ENCODE peak calls at places on chromosome 16, in four cellular contexts. H is K562, R is IMR-90, I is GM12878. A is an unnamed sample.

GRCh38 chr16:8575399-8575798 is 14.9 kb downstream of the TMEM114 start:
- DNase-seq in H (no peak), R (no peak), I (no peak), A (no peak)

GRCh38 chr16:51313204-51313603 is 162.1 kb upstream of the SALL1 start:
- DNase-seq in H (no peak), R (no peak), I (no peak), A (no peak)

GRCh38 chr16:65044861-65045260 is 77.0 kb downstream of the CDH11 start:
- DNase-seq in H (no peak), R (peak), I (no peak), A (no peak)

GRCh38 chr16:31471241-31471874 is 594 bp upstream of the TGFB1I1 start:
- DNase-seq in H (no peak), R (peak), I (no peak), A (no peak)

GRCh38 chr16:30768583-30769181 is 6.6 kb downstream of the RNF40 start:
- DNase-seq in H (no peak), R (no peak), I (no peak), A (no peak)

GRCh38 chr16:48438414-48438813 is 53.2 kb upstream of the SIAH1 start:
- DNase-seq in H (no peak), R (no peak), I (no peak), A (no peak)

GRCh38 chr16:14303182-14303618 is 232.1 kb downstream of the MRTFB start:
- DNase-seq in H (peak), R (peak), I (no peak), A (no peak)

GRCh38 chr16:14106457-14106856 is 35.3 kb downstream of the MRTFB start:
- DNase-seq in H (no peak), R (peak), I (no peak), A (no peak)

GRCh38 chr16:28163699-28164584 is 47.8 kb downstream of the XPO6 start:
- DNase-seq in H (no peak), R (peak), I (no peak), A (peak)

GRCh38 chr16:14051110-14051729 is 19.9 kb upstream of the MRTFB start:
- DNase-seq in H (no peak), R (no peak), I (no peak), A (no peak)

GRCh38 chr16:87765473-87765775 is 362 bp downstream of the KLHDC4 start:
- DNase-seq in H (peak), R (peak), I (no peak), A (peak)

GRCh38 chr16:66516172-66516807 is 33.6 kb downstream of the TK2 start:
- DNase-seq in H (no peak), R (no peak), I (no peak), A (peak)
- TF ChIP-seq FOS in H (no peak), R (no peak), I (no peak), A (no peak)

DNA sequence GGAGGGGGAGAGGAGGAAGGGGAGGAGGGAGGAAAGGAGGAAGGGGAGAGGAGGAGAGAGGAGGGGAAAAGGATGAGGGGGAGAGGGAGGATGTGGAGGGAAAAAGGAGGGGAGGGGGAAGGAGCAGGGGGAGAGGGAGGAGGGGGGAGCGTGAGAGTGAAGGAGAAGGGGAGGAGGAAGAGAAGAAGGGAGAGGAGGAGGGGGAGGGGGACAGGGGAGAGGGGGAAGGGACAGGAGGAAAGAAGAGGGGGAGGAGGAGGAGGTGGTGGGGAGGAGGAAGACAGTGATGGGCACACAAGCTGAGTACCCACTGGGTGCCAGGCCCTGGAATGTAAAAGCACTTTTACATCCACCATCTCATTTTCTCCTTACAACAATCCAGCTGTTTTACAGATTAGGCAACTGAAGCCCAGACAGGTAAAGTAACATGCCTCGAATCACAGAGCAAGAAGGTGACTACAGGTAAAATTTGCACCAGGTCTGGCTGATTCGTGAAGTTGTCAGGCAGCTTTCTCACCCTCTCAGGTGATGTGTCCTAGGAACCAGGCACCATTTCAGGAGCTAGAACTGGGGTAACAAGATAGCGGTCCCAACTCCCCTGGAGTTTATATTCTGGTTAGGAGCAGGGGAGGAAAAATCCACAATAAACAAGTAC is 10.0 kb upstream of the LITAF start:
- DNase-seq in H (no peak), R (no peak), I (no peak), A (no peak)
- H3K4me2 ChIP-seq in H (no peak), R (peak), I (no peak), A (no peak)

GRCh38 chr16:71431991-71432390 is 9.9 kb downstream of the TLE7 start:
- DNase-seq in H (no peak), R (no peak), I (no peak), A (no peak)

GRCh38 chr16:71439531-71439930 is 2.3 kb downstream of the TLE7 start:
- DNase-seq in H (no peak), R (no peak), I (no peak), A (no peak)

GRCh38 chr16:71432906-71433305 is 8.9 kb downstream of the TLE7 start:
- DNase-seq in H (no peak), R (no peak), I (no peak), A (no peak)

GRCh38 chr16:71440669-71441347 is 1.0 kb downstream of the TLE7 start:
- DNase-seq in H (peak), R (no peak), I (no peak), A (no peak)

GRCh38 chr16:71436473-71436872 is 5.4 kb downstream of the TLE7 start:
- DNase-seq in H (no peak), R (no peak), I (no peak), A (no peak)
- TF ChIP-seq FOS in H (no peak), R (no peak), I (no peak), A (no peak)

DNA sequence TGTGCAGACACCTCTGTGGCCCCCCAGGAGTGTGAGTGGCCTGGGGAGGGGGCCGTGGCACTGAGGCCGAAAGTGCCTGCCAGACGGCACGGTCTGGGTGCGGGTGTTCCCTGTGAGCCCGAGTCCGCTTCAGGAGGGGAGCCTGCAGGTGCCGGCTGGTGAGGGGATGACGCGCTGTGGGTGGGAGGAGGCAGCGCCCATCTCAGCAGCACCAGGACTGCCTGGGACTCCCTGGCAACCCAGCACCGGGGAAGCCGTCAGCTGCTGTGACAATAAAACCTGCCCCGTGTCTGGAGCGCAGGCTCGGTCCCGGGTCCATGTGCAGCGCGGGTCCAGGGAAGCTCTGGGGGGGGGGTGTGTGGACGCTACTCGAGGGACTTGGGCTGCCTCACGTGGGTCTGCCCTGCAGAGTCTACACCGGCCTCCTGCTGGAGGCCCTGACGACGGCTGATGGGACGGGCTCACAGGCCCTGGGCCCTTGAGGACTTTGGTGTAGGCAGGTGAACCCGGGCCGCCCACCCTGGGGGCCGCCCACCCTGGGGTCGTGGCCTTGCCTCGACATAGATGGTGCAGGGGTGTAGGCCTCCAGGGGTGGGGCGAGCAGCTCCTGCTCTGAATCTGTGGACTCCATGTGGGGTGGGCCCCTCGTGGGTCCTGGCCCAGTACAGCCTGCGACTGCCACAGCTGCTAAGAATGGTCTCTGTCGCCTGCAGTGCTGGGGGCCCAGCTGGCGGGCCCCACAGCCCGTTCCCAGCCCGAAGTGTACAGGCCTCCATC is 5.9 kb upstream of the RAB40C start:
- DNase-seq in H (no peak), R (no peak), I (no peak), A (no peak)
- H3K4me2 ChIP-seq in H (no peak), R (no peak), I (no peak), A (no peak)

GRCh38 chr16:56576585-56577299 is 11.9 kb downstream of the MT4 start:
- DNase-seq in H (peak), R (peak), I (peak), A (peak)
- TF ChIP-seq FOS in H (no peak), R (no peak), I (no peak), A (no peak)

DNA sequence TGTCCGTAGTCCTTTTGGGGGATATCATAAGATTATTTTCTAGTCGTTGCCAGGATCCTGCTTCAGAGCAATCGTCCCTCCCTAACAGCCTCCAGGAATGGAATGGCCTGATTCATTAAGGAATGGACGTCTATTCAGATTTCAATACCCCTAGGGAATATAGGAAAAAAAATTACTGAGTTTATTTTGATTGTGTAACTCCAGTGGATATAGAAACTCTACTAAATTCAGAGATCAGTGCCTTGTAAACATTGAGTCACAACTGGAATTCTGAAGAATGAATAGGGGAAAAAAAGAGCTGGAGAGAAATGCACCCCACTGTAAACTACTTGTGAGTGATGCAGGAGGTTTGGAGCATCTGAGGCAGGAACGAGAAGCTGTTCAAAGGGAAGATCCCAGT is 1171.5 kb upstream of the GOT2 start:
- DNase-seq in H (no peak), R (no peak), I (no peak), A (no peak)
- H3K4me2 ChIP-seq in H (no peak), R (no peak), I (no peak), A (no peak)

GRCh38 chr16:68481636-68482035 is 33.3 kb upstream of the SMPD3 start:
- DNase-seq in H (no peak), R (no peak), I (no peak), A (no peak)
- TF ChIP-seq FOS in H (no peak), R (no peak), I (no peak), A (no peak)

A was measured in endothelial cell of umbilical vein.